ENCODE peak calls at places on chromosomes 12 and 14, in six cellular contexts. X is fibroblast of mammary gland; F is adrenal gland; Q is CD8-positive, alpha-beta memory T cell; K is tibial artery; B is GM06990. V is an unnamed sample.

GRCh38 chr12:45989857-45990467 is 412 bp downstream of the SCAF11 start:
- DNase-seq in F (peak; percentile 77), K (peak; percentile 85), X (no peak), Q (peak; percentile 34), B (peak; percentile 85), V (peak; percentile 80)

GRCh38 chr14:51395361-51395849 is 155.4 kb downstream of the TMX1 start:
- DNase-seq in K (no peak), F (no peak), Q (no peak), X (peak; percentile 98), B (no peak), V (peak; percentile 75)

GRCh38 chr12:11875414-11875935 is 195.3 kb upstream of the BCL2L14 start:
- DNase-seq in B (no peak), Q (no peak), K (no peak), F (no peak), X (no peak), V (no peak)

GRCh38 chr12:20360407-20360806 is 7.9 kb upstream of the PDE3A start:
- DNase-seq in Q (no peak), F (no peak), K (no peak), X (no peak), B (no peak), V (peak; percentile 46)

GRCh38 chr14:98226411-98226810 is 1045.6 kb downstream of the BCL11B start:
- DNase-seq in Q (no peak), B (no peak), X (no peak), F (no peak), K (peak; percentile 53), V (no peak)

GRCh38 chr12:50842637-50843493 is at the start of gene TMPRSS12:
- DNase-seq in B (no peak), X (no peak), Q (no peak), F (peak; percentile 64), K (no peak), V (no peak)

GRCh38 chr14:93619176-93619793 is 169.0 kb downstream of the PRIMA1 start:
- DNase-seq in F (peak; percentile 30), Q (no peak), B (no peak), X (peak; percentile 61), K (no peak), V (peak; percentile 34)

GRCh38 chr14:104580961-104581360 is 1.4 kb downstream of the C14orf180 start:
- DNase-seq in F (peak; percentile 27), X (no peak), K (peak; percentile 81), B (no peak), Q (no peak), V (peak; percentile 91)

GRCh38 chr14:101620039-101620788 is 58.9 kb downstream of the DIO3 start:
- DNase-seq in X (no peak), K (no peak), Q (no peak), B (no peak), F (no peak), V (no peak)

GRCh38 chr12:30888241-30888640 is 38.3 kb upstream of the TSPAN11 start:
- DNase-seq in K (no peak), B (no peak), X (no peak), Q (no peak), F (no peak), V (no peak)

GRCh38 chr12:4562034-4562657 is at the start of gene DYRK4:
- DNase-seq in B (no peak), K (peak; percentile 80), X (peak; percentile 76), F (peak; percentile 84), Q (no peak), V (peak; percentile 92)

GRCh38 chr12:38374751-38375150 is 58.2 kb downstream of the ALG10B start:
- DNase-seq in B (no peak), K (no peak), X (no peak), Q (no peak), F (no peak), V (no peak)

GRCh38 chr12:15168279-15168678 is 52.9 kb downstream of the RERG start:
- DNase-seq in X (no peak), Q (no peak), B (no peak), F (no peak), K (no peak), V (no peak)

GRCh38 chr14:75720828-75721227 is 59.8 kb downstream of the TTLL5 start:
- DNase-seq in B (no peak), Q (no peak), X (peak; percentile 53), F (peak; percentile 86), K (peak; percentile 84), V (peak; percentile 56)

DNA sequence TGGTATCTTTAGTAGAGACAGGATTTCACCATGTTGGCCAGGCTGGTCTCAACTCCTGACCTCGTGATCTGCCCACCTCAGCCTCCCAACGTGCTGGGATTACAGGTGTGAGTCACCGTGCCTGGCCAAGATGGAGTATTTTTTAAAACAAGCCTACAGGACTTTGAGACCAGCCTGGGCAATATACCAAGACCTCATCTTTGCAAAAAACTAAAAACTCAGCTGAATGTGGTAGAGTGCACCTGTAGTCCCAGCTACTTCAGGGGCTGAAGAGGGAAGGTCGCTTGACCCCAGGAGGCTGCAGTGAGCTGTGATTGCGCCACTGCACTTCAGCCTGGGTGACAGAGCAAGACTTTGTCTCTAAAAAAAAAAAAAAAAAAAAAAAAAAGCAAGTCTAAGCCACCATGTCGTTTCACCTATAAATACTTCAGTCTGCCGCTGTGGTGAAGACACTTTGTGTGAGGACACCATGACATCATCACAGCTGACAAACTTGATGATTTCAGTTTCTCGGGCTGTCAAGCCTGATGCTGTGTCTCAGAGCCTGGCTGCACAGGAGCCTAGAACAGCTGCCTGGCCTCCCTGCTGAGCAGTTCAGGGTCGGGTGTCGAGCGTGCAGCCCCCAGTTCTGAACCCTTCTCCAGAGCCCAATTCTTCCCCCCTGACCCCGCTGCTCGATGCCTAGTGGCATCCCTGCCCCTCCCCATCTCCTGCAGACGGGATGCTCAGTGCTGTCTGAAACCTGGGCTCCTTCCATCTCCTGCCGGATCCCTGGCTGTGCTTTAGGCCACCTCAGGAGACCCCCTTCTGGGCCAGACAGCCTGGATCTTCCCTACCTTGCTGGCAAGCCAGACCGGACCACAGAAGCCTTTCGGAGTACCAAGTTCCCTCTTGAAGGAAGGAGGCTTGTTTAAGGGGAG is 119.2 kb upstream of the EVL start:
- DNase-seq in K (no peak), X (no peak), Q (no peak), F (no peak), B (peak; percentile 61), V (no peak)
- H3K4me3 ChIP-seq in K (no peak overlapping the region), X (no peak overlapping the region), Q (peak overlapping the region; percentile 29), F (no peak overlapping the region), B (no peak overlapping the region), V (no peak overlapping the region)

DNA sequence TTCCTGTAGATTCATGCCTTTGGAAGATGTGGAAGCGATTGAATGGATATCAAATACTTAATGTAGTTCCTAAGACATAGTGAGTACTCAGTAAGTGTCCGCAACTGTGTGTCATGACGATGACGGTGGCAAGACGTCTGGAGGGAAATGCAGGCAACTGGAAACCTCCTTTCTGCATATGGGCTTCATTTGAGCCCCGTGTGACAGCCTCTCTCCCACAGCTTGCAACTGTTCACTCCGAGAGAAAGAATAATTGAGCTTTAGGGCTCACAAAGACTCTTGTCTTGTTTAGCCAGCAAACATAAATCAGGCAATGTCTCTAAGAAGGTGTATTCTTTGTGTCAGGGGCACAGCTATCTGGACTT is 7.0 kb downstream of the CFAP251 start:
- DNase-seq in Q (no peak), B (no peak), X (peak; percentile 87), K (no peak), F (no peak), V (no peak)
- H3K4me3 ChIP-seq in Q (no peak overlapping the region), B (no peak overlapping the region), X (peak overlapping the region; percentile 26), K (no peak overlapping the region), F (no peak overlapping the region), V (peak overlapping the region; percentile 44)

GRCh38 chr12:53504004-53504920 is 3.0 kb downstream of the NPFF start:
- DNase-seq in F (no peak), K (peak; percentile 38), X (no peak), Q (no peak), B (no peak), V (no peak)

GRCh38 chr12:53500776-53501614 is at the start of gene TARBP2:
- DNase-seq in Q (peak; percentile 95), X (peak; percentile 100), B (peak; percentile 96), F (peak; percentile 99), K (peak; percentile 100), V (peak; percentile 98)

GRCh38 chr12:53502983-53503728 is 2.1 kb downstream of the TARBP2 start:
- DNase-seq in Q (no peak), X (no peak), B (no peak), K (peak; percentile 66), F (no peak), V (no peak)

GRCh38 chr12:53501615-53502181 is 615 bp downstream of the TARBP2 start:
- DNase-seq in Q (no peak), K (no peak), B (no peak), X (no peak), F (no peak), V (no peak)

DNA sequence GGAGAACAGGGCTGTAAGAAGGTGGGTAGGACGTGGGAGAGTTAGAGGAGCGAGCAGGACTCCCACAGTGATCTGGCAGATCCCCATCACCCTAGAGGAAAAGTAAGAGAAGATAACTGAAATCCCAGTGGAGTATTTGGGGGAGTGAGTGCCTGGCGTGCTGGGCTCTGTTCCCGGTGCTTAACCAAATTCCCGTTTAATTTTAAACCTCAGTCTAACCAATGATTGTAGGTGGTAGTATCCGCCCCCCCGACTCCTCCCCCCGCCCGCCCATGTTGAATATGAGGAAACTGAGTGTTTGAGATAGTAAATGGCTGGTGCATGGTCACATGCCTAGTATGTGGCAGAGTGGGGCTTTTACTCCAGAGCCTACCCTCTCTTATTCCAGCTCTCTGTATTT is 1.2 kb downstream of the TARBP2 start:
- DNase-seq in X (peak; percentile 75), F (no peak), B (no peak), Q (no peak), K (peak; percentile 85), V (no peak)
- H3K4me3 ChIP-seq in X (peak overlapping the region; percentile 66), F (peak overlapping the region; percentile 74), B (peak overlapping the region; percentile 85), Q (peak overlapping the region; percentile 66), K (peak overlapping the region; percentile 76), V (peak overlapping the region; percentile 98)

GRCh38 chr12:113698505-113698858 is 226.8 kb upstream of the LHX5 start:
- DNase-seq in Q (no peak), F (no peak), K (no peak), B (no peak), X (no peak), V (no peak)
- H3K4me3 ChIP-seq in Q (no peak overlapping the region), F (no peak overlapping the region), K (no peak overlapping the region), B (no peak overlapping the region), X (no peak overlapping the region), V (no peak overlapping the region)

DNA sequence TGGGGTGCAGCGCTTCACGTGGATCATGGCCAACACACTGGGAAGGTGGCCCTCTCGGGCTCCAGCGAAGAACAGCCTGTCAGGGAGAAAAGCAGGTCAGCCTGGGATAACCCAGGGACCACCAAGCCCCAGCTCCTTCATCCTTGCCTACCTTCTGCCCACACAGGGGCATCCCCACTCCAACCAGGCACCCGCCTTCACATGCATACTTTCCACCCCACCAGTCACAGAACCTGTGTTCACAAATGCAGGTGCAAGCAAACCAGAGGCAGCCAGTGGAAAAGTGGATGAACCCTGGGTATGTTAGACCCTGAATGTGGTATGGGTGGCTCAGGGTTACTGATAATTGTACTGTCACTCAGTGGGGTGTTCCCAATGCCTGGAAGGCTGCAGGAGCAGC is 12.4 kb upstream of the CEBPE start:
- DNase-seq in B (no peak), F (no peak), X (no peak), Q (no peak), K (no peak), V (no peak)
- H3K4me3 ChIP-seq in B (no peak overlapping the region), F (no peak overlapping the region), X (no peak overlapping the region), Q (no peak overlapping the region), K (no peak overlapping the region), V (no peak overlapping the region)

V was measured in heart left ventricle.